ENCODE peak calls at places on chromosome 16, in ten cellular contexts. One of them, this sample, is unnamed.

GRCh38 chr16:31010943-31011342 is 505 bp upstream of the STX1B start:
- DNase-seq in transverse colon: no peak
- DNase-seq in ovary: no peak
- DNase-seq in Peyer's patch: no peak
- DNase-seq in stomach: no peak
- DNase-seq in body of pancreas: no peak
- DNase-seq in HCT116: no peak
- DNase-seq in esophagus squamous epithelium: no peak
- DNase-seq in sigmoid colon: no peak
- DNase-seq in IMR-90: no peak
- DNase-seq in this sample: no peak

GRCh38 chr16:8998114-8998513 is 34.4 kb upstream of the USP7 start:
- DNase-seq in ovary: no peak
- DNase-seq in HCT116: no peak
- DNase-seq in Peyer's patch: no peak
- DNase-seq in body of pancreas: no peak
- DNase-seq in transverse colon: no peak
- DNase-seq in esophagus squamous epithelium: no peak
- DNase-seq in stomach: no peak
- DNase-seq in IMR-90: peak
- DNase-seq in sigmoid colon: no peak
- DNase-seq in this sample: no peak

GRCh38 chr16:24976061-24976779 is 38.9 kb downstream of the ARHGAP17 start:
- DNase-seq in HCT116: no peak
- DNase-seq in Peyer's patch: no peak
- DNase-seq in transverse colon: no peak
- DNase-seq in IMR-90: no peak
- DNase-seq in stomach: no peak
- DNase-seq in esophagus squamous epithelium: no peak
- DNase-seq in body of pancreas: no peak
- DNase-seq in sigmoid colon: no peak
- DNase-seq in ovary: no peak
- DNase-seq in this sample: no peak

GRCh38 chr16:89920723-89921122 is 2.1 kb downstream of the MC1R start:
- DNase-seq in body of pancreas: no peak
- DNase-seq in stomach: no peak
- DNase-seq in HCT116: no peak
- DNase-seq in ovary: no peak
- DNase-seq in transverse colon: no peak
- DNase-seq in Peyer's patch: peak
- DNase-seq in esophagus squamous epithelium: no peak
- DNase-seq in sigmoid colon: no peak
- DNase-seq in IMR-90: peak
- DNase-seq in this sample: no peak

GRCh38 chr16:23045025-23045424 is 104.2 kb downstream of the USP31 start:
- DNase-seq in stomach: no peak
- DNase-seq in body of pancreas: no peak
- DNase-seq in HCT116: no peak
- DNase-seq in sigmoid colon: no peak
- DNase-seq in transverse colon: no peak
- DNase-seq in Peyer's patch: no peak
- DNase-seq in esophagus squamous epithelium: no peak
- DNase-seq in IMR-90: no peak
- DNase-seq in ovary: no peak
- DNase-seq in this sample: no peak

GRCh38 chr16:89413811-89414585 is 76.4 kb downstream of the ANKRD11 start:
- DNase-seq in esophagus squamous epithelium: no peak
- DNase-seq in ovary: no peak
- DNase-seq in stomach: no peak
- DNase-seq in sigmoid colon: no peak
- DNase-seq in transverse colon: no peak
- DNase-seq in HCT116: no peak
- DNase-seq in body of pancreas: no peak
- DNase-seq in Peyer's patch: no peak
- DNase-seq in IMR-90: no peak
- DNase-seq in this sample: no peak

GRCh38 chr16:76639685-76640289 is 362.6 kb downstream of the CNTNAP4 start:
- DNase-seq in ovary: no peak
- DNase-seq in Peyer's patch: no peak
- DNase-seq in HCT116: no peak
- DNase-seq in body of pancreas: peak
- DNase-seq in stomach: no peak
- DNase-seq in transverse colon: no peak
- DNase-seq in esophagus squamous epithelium: no peak
- DNase-seq in IMR-90: peak
- DNase-seq in sigmoid colon: no peak
- DNase-seq in this sample: no peak

GRCh38 chr16:16009396-16009795 is 60.0 kb downstream of the ABCC1 start:
- DNase-seq in Peyer's patch: no peak
- DNase-seq in esophagus squamous epithelium: no peak
- DNase-seq in HCT116: no peak
- DNase-seq in IMR-90: no peak
- DNase-seq in sigmoid colon: no peak
- DNase-seq in stomach: no peak
- DNase-seq in ovary: no peak
- DNase-seq in body of pancreas: no peak
- DNase-seq in transverse colon: no peak
- DNase-seq in this sample: no peak

GRCh38 chr16:69567031-69567680 is 1.4 kb downstream of the NFAT5 start:
- DNase-seq in Peyer's patch: no peak
- DNase-seq in stomach: no peak
- DNase-seq in sigmoid colon: no peak
- DNase-seq in ovary: no peak
- DNase-seq in transverse colon: no peak
- DNase-seq in esophagus squamous epithelium: no peak
- DNase-seq in body of pancreas: peak
- DNase-seq in HCT116: no peak
- DNase-seq in IMR-90: peak
- DNase-seq in this sample: no peak

GRCh38 chr16:53766304-53767016 is 62.5 kb downstream of the FTO start:
- DNase-seq in sigmoid colon: no peak
- DNase-seq in ovary: no peak
- DNase-seq in IMR-90: peak
- DNase-seq in stomach: no peak
- DNase-seq in esophagus squamous epithelium: no peak
- DNase-seq in body of pancreas: no peak
- DNase-seq in transverse colon: no peak
- DNase-seq in HCT116: no peak
- DNase-seq in Peyer's patch: no peak
- DNase-seq in this sample: no peak

GRCh38 chr16:70730016-70730415 is 44.2 kb upstream of the MTSS2 start:
- DNase-seq in stomach: no peak
- DNase-seq in Peyer's patch: no peak
- DNase-seq in HCT116: no peak
- DNase-seq in sigmoid colon: no peak
- DNase-seq in ovary: no peak
- DNase-seq in body of pancreas: no peak
- DNase-seq in esophagus squamous epithelium: no peak
- DNase-seq in transverse colon: no peak
- DNase-seq in IMR-90: no peak
- DNase-seq in this sample: no peak

DNA sequence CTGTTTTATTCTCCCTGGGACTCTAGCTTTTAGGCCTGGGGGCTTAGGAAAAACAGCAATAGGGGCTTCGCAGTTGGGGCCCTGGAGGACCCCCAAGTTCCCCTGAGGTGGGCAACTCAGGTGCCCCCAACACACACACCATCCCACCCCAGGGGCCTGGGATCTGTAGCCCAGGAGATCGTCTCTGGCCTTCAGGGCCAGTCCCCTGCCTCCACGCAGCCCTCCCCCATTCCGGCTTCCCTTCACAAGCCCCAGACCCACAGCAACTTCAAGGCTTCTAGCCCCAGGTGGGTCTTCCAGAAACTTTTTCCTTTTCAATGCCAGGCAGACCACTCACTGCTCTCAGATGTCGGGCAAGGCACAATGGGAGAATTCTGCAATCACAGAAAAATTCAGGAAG is 79.4 kb downstream of the C16orf78 start:
- DNase-seq in body of pancreas: no peak
- DNase-seq in esophagus squamous epithelium: no peak
- DNase-seq in Peyer's patch: no peak
- DNase-seq in ovary: no peak
- DNase-seq in IMR-90: no peak
- DNase-seq in transverse colon: no peak
- DNase-seq in HCT116: no peak
- DNase-seq in stomach: no peak
- DNase-seq in sigmoid colon: no peak
- DNase-seq in this sample: no peak
- H3K27ac ChIP-seq in body of pancreas: no peak
- H3K27ac ChIP-seq in esophagus squamous epithelium: no peak
- H3K27ac ChIP-seq in Peyer's patch: no peak
- H3K27ac ChIP-seq in ovary: no peak
- H3K27ac ChIP-seq in IMR-90: no peak
- H3K27ac ChIP-seq in transverse colon: no peak
- H3K27ac ChIP-seq in HCT116: no peak
- H3K27ac ChIP-seq in stomach: peak
- H3K27ac ChIP-seq in sigmoid colon: no peak
- H3K27ac ChIP-seq in this sample: no peak

DNA sequence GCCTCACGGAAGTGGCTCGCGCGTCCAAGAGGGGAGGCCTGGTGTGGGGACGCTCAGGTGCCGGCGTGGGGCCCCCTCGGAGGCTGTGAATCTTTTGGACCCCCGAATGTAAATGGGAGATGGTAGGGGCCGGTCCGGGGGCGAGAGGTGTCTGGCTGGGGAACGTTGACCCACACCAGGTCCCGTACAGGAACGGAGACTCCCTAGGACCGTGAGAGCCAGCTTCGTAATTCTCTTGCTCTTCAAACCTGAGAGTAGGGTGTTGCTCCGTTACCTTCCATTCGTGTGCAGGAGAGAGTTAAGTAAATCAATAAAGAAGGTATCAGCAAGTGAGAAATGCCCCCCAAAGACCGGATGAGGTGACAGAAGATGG is 483 bp downstream of the LYRM1 start:
- DNase-seq in Peyer's patch: no peak
- DNase-seq in body of pancreas: no peak
- DNase-seq in esophagus squamous epithelium: no peak
- DNase-seq in IMR-90: no peak
- DNase-seq in sigmoid colon: no peak
- DNase-seq in stomach: no peak
- DNase-seq in ovary: no peak
- DNase-seq in HCT116: no peak
- DNase-seq in transverse colon: no peak
- DNase-seq in this sample: peak
- TF ChIP-seq POLR2A in Peyer's patch: no peak
- TF ChIP-seq POLR2A in body of pancreas: no peak
- TF ChIP-seq POLR2A in esophagus squamous epithelium: no peak
- TF ChIP-seq POLR2A in IMR-90: no peak
- TF ChIP-seq POLR2A in sigmoid colon: no peak
- TF ChIP-seq POLR2A in stomach: no peak
- TF ChIP-seq POLR2A in ovary: no peak
- TF ChIP-seq POLR2A in HCT116: no peak
- TF ChIP-seq POLR2A in transverse colon: peak
- TF ChIP-seq POLR2A in this sample: no peak

DNA sequence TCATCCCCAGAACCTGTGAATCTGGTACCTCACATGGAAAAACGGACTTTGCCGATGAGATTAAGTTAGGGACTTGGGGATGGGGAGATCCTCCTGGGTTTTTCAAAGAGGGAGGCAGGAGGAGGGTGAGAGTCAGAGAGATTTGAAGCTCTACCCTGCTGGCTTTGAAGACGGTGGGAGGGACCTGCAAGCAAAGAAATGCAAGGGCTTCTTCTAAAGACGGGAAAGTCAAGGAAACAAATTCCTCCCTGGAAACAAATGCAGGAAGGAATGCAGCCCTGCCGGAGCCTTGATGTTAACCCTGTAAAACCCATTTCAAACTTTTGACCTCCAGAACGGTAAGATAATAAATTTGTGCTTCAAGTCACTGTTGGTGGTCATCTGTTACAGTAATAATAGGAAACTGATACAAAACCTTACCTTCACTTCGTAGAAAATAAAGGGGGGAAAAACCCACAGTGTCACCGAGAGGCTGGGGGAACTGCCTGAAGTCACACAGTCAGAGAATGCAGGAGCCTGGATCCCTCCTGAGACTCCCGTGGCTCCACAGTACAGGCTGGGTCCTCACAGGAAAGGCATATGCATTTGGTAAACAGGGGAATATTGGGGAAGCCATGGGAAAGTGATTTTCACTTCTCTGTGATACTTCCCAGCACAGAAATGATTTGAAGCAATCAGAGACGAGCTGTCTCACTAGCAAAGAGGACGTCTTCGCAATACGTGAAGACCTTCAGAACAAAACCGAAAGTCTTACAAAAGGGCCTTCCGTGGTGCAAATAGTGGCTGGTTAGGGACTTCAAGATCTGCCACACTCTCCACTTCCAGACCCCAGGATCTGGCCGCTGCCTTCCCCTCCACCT is 58.9 kb upstream of the CLEC3A start:
- DNase-seq in esophagus squamous epithelium: no peak
- DNase-seq in body of pancreas: no peak
- DNase-seq in sigmoid colon: no peak
- DNase-seq in ovary: no peak
- DNase-seq in transverse colon: no peak
- DNase-seq in HCT116: no peak
- DNase-seq in Peyer's patch: no peak
- DNase-seq in IMR-90: no peak
- DNase-seq in stomach: no peak
- DNase-seq in this sample: no peak
- H3K4me3 ChIP-seq in esophagus squamous epithelium: no peak
- H3K4me3 ChIP-seq in body of pancreas: no peak
- H3K4me3 ChIP-seq in sigmoid colon: no peak
- H3K4me3 ChIP-seq in ovary: no peak
- H3K4me3 ChIP-seq in transverse colon: no peak
- H3K4me3 ChIP-seq in HCT116: no peak
- H3K4me3 ChIP-seq in Peyer's patch: no peak
- H3K4me3 ChIP-seq in IMR-90: no peak
- H3K4me3 ChIP-seq in stomach: no peak
- H3K4me3 ChIP-seq in this sample: no peak

GRCh38 chr16:78990309-78990701 is 610.2 kb downstream of the MAF start:
- DNase-seq in ovary: no peak
- DNase-seq in stomach: no peak
- DNase-seq in esophagus squamous epithelium: no peak
- DNase-seq in sigmoid colon: no peak
- DNase-seq in IMR-90: no peak
- DNase-seq in transverse colon: no peak
- DNase-seq in HCT116: no peak
- DNase-seq in body of pancreas: no peak
- DNase-seq in Peyer's patch: no peak
- DNase-seq in this sample: no peak

GRCh38 chr16:78988361-78988992 is 612.1 kb downstream of the MAF start:
- DNase-seq in Peyer's patch: no peak
- DNase-seq in transverse colon: no peak
- DNase-seq in IMR-90: no peak
- DNase-seq in sigmoid colon: no peak
- DNase-seq in esophagus squamous epithelium: no peak
- DNase-seq in HCT116: no peak
- DNase-seq in stomach: no peak
- DNase-seq in body of pancreas: no peak
- DNase-seq in ovary: no peak
- DNase-seq in this sample: no peak

GRCh38 chr16:78984887-78985464 is 615.6 kb downstream of the MAF start:
- DNase-seq in body of pancreas: no peak
- DNase-seq in ovary: no peak
- DNase-seq in Peyer's patch: no peak
- DNase-seq in transverse colon: no peak
- DNase-seq in IMR-90: no peak
- DNase-seq in HCT116: no peak
- DNase-seq in stomach: no peak
- DNase-seq in sigmoid colon: no peak
- DNase-seq in esophagus squamous epithelium: no peak
- DNase-seq in this sample: no peak

GRCh38 chr16:78985736-78986605 is 614.6 kb downstream of the MAF start:
- DNase-seq in HCT116: no peak
- DNase-seq in esophagus squamous epithelium: no peak
- DNase-seq in Peyer's patch: no peak
- DNase-seq in stomach: no peak
- DNase-seq in ovary: no peak
- DNase-seq in body of pancreas: no peak
- DNase-seq in sigmoid colon: no peak
- DNase-seq in IMR-90: no peak
- DNase-seq in transverse colon: no peak
- DNase-seq in this sample: no peak

GRCh38 chr16:78987676-78988075 is 612.9 kb downstream of the MAF start:
- DNase-seq in IMR-90: no peak
- DNase-seq in Peyer's patch: no peak
- DNase-seq in body of pancreas: no peak
- DNase-seq in stomach: no peak
- DNase-seq in HCT116: no peak
- DNase-seq in esophagus squamous epithelium: no peak
- DNase-seq in sigmoid colon: no peak
- DNase-seq in ovary: no peak
- DNase-seq in transverse colon: no peak
- DNase-seq in this sample: no peak
- H3K27ac ChIP-seq in IMR-90: no peak
- H3K27ac ChIP-seq in Peyer's patch: no peak
- H3K27ac ChIP-seq in body of pancreas: no peak
- H3K27ac ChIP-seq in stomach: no peak
- H3K27ac ChIP-seq in HCT116: no peak
- H3K27ac ChIP-seq in esophagus squamous epithelium: peak
- H3K27ac ChIP-seq in sigmoid colon: no peak
- H3K27ac ChIP-seq in ovary: no peak
- H3K27ac ChIP-seq in transverse colon: no peak
- H3K27ac ChIP-seq in this sample: no peak